ENCODE peak calls at places on chromosome 1, in four cellular contexts. D, I, F and M are unnamed samples.

GRCh38 chr1:1434131-1434811 is 1.2 kb upstream of the VWA1 start:
- DNase-seq in F (peak), I (no peak), D (no peak), M (no peak)

GRCh38 chr1:84722794-84723193 is 32.5 kb upstream of the SSX2IP start:
- DNase-seq in F (no peak), I (no peak), D (no peak), M (no peak)

GRCh38 chr1:78348526-78349284 is 142.1 kb upstream of the PTGFR start:
- DNase-seq in I (no peak), F (no peak), D (no peak), M (no peak)

GRCh38 chr1:7847599-7847998 is 5.3 kb downstream of the UTS2 start:
- DNase-seq in I (no peak), F (no peak), D (no peak), M (no peak)

GRCh38 chr1:202694354-202694753 is 15.9 kb downstream of the SYT2 start:
- DNase-seq in D (no peak), F (no peak), I (no peak), M (no peak)

GRCh38 chr1:100353073-100353801 is 931 bp downstream of the CDC14A start:
- DNase-seq in F (peak), D (peak), I (peak), M (peak)

GRCh38 chr1:229716064-229716463 is 90.0 kb downstream of the URB2 start:
- DNase-seq in F (peak), D (no peak), I (no peak), M (no peak)

GRCh38 chr1:9794081-9794480 is 29.7 kb downstream of the CLSTN1 start:
- DNase-seq in D (no peak), I (no peak), F (no peak), M (no peak)

GRCh38 chr1:30783244-30783915 is 25.8 kb upstream of the LAPTM5 start:
- DNase-seq in I (no peak), F (no peak), D (no peak), M (no peak)

GRCh38 chr1:174938306-174939000 is 61.3 kb upstream of the CACYBP start:
- DNase-seq in D (no peak), I (peak), F (no peak), M (no peak)

GRCh38 chr1:61754545-61754944 is 12.3 kb downstream of the PATJ start:
- DNase-seq in F (no peak), I (no peak), D (no peak), M (no peak)

GRCh38 chr1:27438621-27439061 is 46.2 kb downstream of the GPR3 start:
- DNase-seq in I (no peak), F (no peak), D (no peak), M (no peak)

GRCh38 chr1:38446936-38447335 is 400.3 kb upstream of the POU3F1 start:
- DNase-seq in D (no peak), F (no peak), I (no peak), M (no peak)